ENCODE peak calls at places on chromosomes 1 and 21, in eight cellular contexts. One of them, this sample, is unnamed.
A peak's percentile ranks its signal among the peaks of the same experiment; 100 is the strongest.

GRCh38 chr1:201032408-201032807 is 8.9 kb upstream of the KIF21B start:
- DNase-seq in colonic mucosa: no peak
- DNase-seq in A549: no peak
- DNase-seq in left ventricle myocardium inferior: no peak
- DNase-seq in SJCRH30: no peak
- DNase-seq in RWPE2: no peak
- DNase-seq in mesendoderm: no peak
- DNase-seq in NB4: no peak
- DNase-seq in this sample: no peak

GRCh38 chr1:198846506-198847010 is 207.7 kb downstream of the PTPRC start:
- DNase-seq in RWPE2: no peak
- DNase-seq in left ventricle myocardium inferior: no peak
- DNase-seq in colonic mucosa: no peak
- DNase-seq in SJCRH30: no peak
- DNase-seq in mesendoderm: no peak
- DNase-seq in A549: no peak
- DNase-seq in NB4: no peak
- DNase-seq in this sample: no peak

GRCh38 chr1:206524739-206525364 is 17.5 kb downstream of the RASSF5 start:
- DNase-seq in mesendoderm: no peak
- DNase-seq in colonic mucosa: no peak
- DNase-seq in SJCRH30: no peak
- DNase-seq in RWPE2: no peak
- DNase-seq in NB4: no peak
- DNase-seq in A549: no peak
- DNase-seq in left ventricle myocardium inferior: no peak
- DNase-seq in this sample: no peak

GRCh38 chr1:167056529-167057296 is 33.5 kb downstream of the GPA33 start:
- DNase-seq in mesendoderm: peak; percentile 67
- DNase-seq in colonic mucosa: no peak
- DNase-seq in SJCRH30: no peak
- DNase-seq in RWPE2: no peak
- DNase-seq in A549: no peak
- DNase-seq in NB4: no peak
- DNase-seq in left ventricle myocardium inferior: no peak
- DNase-seq in this sample: no peak

GRCh38 chr1:35476099-35476674 is 81.0 kb downstream of the KIAA0319L start:
- DNase-seq in left ventricle myocardium inferior: no peak
- DNase-seq in RWPE2: no peak
- DNase-seq in SJCRH30: peak; percentile 21
- DNase-seq in A549: no peak
- DNase-seq in colonic mucosa: no peak
- DNase-seq in mesendoderm: no peak
- DNase-seq in NB4: no peak
- DNase-seq in this sample: no peak

GRCh38 chr1:150971583-150972416 is 2.8 kb downstream of the CERS2 start:
- DNase-seq in left ventricle myocardium inferior: no peak
- DNase-seq in mesendoderm: peak; percentile 66
- DNase-seq in SJCRH30: no peak
- DNase-seq in colonic mucosa: no peak
- DNase-seq in NB4: peak; percentile 42
- DNase-seq in A549: no peak
- DNase-seq in RWPE2: no peak
- DNase-seq in this sample: no peak

GRCh38 chr21:27314096-27314495 is 347.2 kb upstream of the ADAMTS5 start:
- DNase-seq in mesendoderm: no peak
- DNase-seq in A549: no peak
- DNase-seq in SJCRH30: peak; percentile 12
- DNase-seq in RWPE2: no peak
- DNase-seq in colonic mucosa: no peak
- DNase-seq in NB4: no peak
- DNase-seq in left ventricle myocardium inferior: no peak
- DNase-seq in this sample: no peak

GRCh38 chr1:54865238-54866073 is 21.5 kb downstream of the DHCR24 start:
- DNase-seq in left ventricle myocardium inferior: no peak
- DNase-seq in NB4: no peak
- DNase-seq in A549: no peak
- DNase-seq in colonic mucosa: no peak
- DNase-seq in SJCRH30: no peak
- DNase-seq in mesendoderm: no peak
- DNase-seq in RWPE2: no peak
- DNase-seq in this sample: no peak

GRCh38 chr1:234772345-234773147 is 162.6 kb upstream of the IRF2BP2 start:
- DNase-seq in RWPE2: peak; percentile 93
- DNase-seq in NB4: peak; percentile 99
- DNase-seq in mesendoderm: peak; percentile 97
- DNase-seq in A549: peak; percentile 98
- DNase-seq in left ventricle myocardium inferior: peak; percentile 43
- DNase-seq in colonic mucosa: no peak
- DNase-seq in SJCRH30: peak; percentile 93
- DNase-seq in this sample: peak; percentile 67

GRCh38 chr21:36863260-36863659 is 103.2 kb downstream of the HLCS start:
- DNase-seq in left ventricle myocardium inferior: no peak
- DNase-seq in NB4: no peak
- DNase-seq in A549: no peak
- DNase-seq in SJCRH30: no peak
- DNase-seq in RWPE2: no peak
- DNase-seq in mesendoderm: no peak
- DNase-seq in colonic mucosa: no peak
- DNase-seq in this sample: no peak

GRCh38 chr1:41461790-41462679 is 22.4 kb downstream of the EDN2 start:
- DNase-seq in colonic mucosa: peak; percentile 45
- DNase-seq in RWPE2: no peak
- DNase-seq in NB4: no peak
- DNase-seq in left ventricle myocardium inferior: no peak
- DNase-seq in mesendoderm: no peak
- DNase-seq in A549: no peak
- DNase-seq in SJCRH30: no peak
- DNase-seq in this sample: no peak

GRCh38 chr21:21000576-21001175 is 2.5 kb downstream of the NCAM2 start:
- DNase-seq in A549: no peak
- DNase-seq in RWPE2: no peak
- DNase-seq in left ventricle myocardium inferior: no peak
- DNase-seq in NB4: no peak
- DNase-seq in mesendoderm: no peak
- DNase-seq in SJCRH30: no peak
- DNase-seq in colonic mucosa: no peak
- DNase-seq in this sample: no peak

GRCh38 chr1:180274221-180274620 is 44.2 kb downstream of the LHX4 start:
- DNase-seq in left ventricle myocardium inferior: no peak
- DNase-seq in A549: no peak
- DNase-seq in colonic mucosa: peak; percentile 8
- DNase-seq in RWPE2: no peak
- DNase-seq in SJCRH30: no peak
- DNase-seq in NB4: no peak
- DNase-seq in mesendoderm: no peak
- DNase-seq in this sample: no peak

GRCh38 chr1:13583592-13583963 is at the start of gene PDPN:
- DNase-seq in SJCRH30: peak; percentile 20
- DNase-seq in left ventricle myocardium inferior: peak; percentile 43
- DNase-seq in RWPE2: no peak
- DNase-seq in NB4: no peak
- DNase-seq in A549: no peak
- DNase-seq in mesendoderm: peak; percentile 91
- DNase-seq in colonic mucosa: peak; percentile 27
- DNase-seq in this sample: no peak

GRCh38 chr1:178564086-178564782 is 51.3 kb downstream of the TEX35 start:
- DNase-seq in SJCRH30: no peak
- DNase-seq in left ventricle myocardium inferior: no peak
- DNase-seq in NB4: no peak
- DNase-seq in RWPE2: no peak
- DNase-seq in A549: no peak
- DNase-seq in colonic mucosa: no peak
- DNase-seq in mesendoderm: no peak
- DNase-seq in this sample: no peak

GRCh38 chr1:227896710-227897655 is 50.7 kb downstream of the WNT9A start:
- DNase-seq in mesendoderm: no peak
- DNase-seq in NB4: no peak
- DNase-seq in colonic mucosa: no peak
- DNase-seq in RWPE2: peak; percentile 11
- DNase-seq in A549: no peak
- DNase-seq in left ventricle myocardium inferior: no peak
- DNase-seq in SJCRH30: no peak
- DNase-seq in this sample: no peak

GRCh38 chr1:24558455-24558854 is 2.6 kb downstream of the NCMAP start:
- DNase-seq in colonic mucosa: no peak
- DNase-seq in RWPE2: no peak
- DNase-seq in SJCRH30: no peak
- DNase-seq in A549: no peak
- DNase-seq in NB4: no peak
- DNase-seq in mesendoderm: no peak
- DNase-seq in left ventricle myocardium inferior: no peak
- DNase-seq in this sample: no peak

GRCh38 chr1:203519053-203519770 is 25.3 kb downstream of the OPTC start:
- DNase-seq in SJCRH30: no peak
- DNase-seq in NB4: no peak
- DNase-seq in colonic mucosa: no peak
- DNase-seq in left ventricle myocardium inferior: no peak
- DNase-seq in A549: no peak
- DNase-seq in RWPE2: no peak
- DNase-seq in mesendoderm: peak; percentile 96
- DNase-seq in this sample: no peak

GRCh38 chr1:8406946-8407345 is 89.0 kb downstream of the SLC45A1 start:
- DNase-seq in left ventricle myocardium inferior: no peak
- DNase-seq in RWPE2: no peak
- DNase-seq in SJCRH30: no peak
- DNase-seq in NB4: no peak
- DNase-seq in colonic mucosa: no peak
- DNase-seq in mesendoderm: no peak
- DNase-seq in A549: no peak
- DNase-seq in this sample: no peak

GRCh38 chr1:8409666-8410065 is 91.8 kb downstream of the SLC45A1 start:
- DNase-seq in left ventricle myocardium inferior: no peak
- DNase-seq in A549: no peak
- DNase-seq in SJCRH30: no peak
- DNase-seq in mesendoderm: no peak
- DNase-seq in colonic mucosa: no peak
- DNase-seq in NB4: no peak
- DNase-seq in RWPE2: no peak
- DNase-seq in this sample: no peak

GRCh38 chr1:8409107-8409506 is 91.2 kb downstream of the SLC45A1 start:
- DNase-seq in RWPE2: no peak
- DNase-seq in mesendoderm: peak; percentile 71
- DNase-seq in SJCRH30: no peak
- DNase-seq in A549: no peak
- DNase-seq in left ventricle myocardium inferior: no peak
- DNase-seq in NB4: peak; percentile 46
- DNase-seq in colonic mucosa: no peak
- DNase-seq in this sample: no peak

GRCh38 chr1:8407652-8408051 is 89.7 kb downstream of the SLC45A1 start:
- DNase-seq in A549: no peak
- DNase-seq in NB4: no peak
- DNase-seq in SJCRH30: no peak
- DNase-seq in colonic mucosa: no peak
- DNase-seq in mesendoderm: no peak
- DNase-seq in RWPE2: no peak
- DNase-seq in left ventricle myocardium inferior: no peak
- DNase-seq in this sample: no peak

DNA sequence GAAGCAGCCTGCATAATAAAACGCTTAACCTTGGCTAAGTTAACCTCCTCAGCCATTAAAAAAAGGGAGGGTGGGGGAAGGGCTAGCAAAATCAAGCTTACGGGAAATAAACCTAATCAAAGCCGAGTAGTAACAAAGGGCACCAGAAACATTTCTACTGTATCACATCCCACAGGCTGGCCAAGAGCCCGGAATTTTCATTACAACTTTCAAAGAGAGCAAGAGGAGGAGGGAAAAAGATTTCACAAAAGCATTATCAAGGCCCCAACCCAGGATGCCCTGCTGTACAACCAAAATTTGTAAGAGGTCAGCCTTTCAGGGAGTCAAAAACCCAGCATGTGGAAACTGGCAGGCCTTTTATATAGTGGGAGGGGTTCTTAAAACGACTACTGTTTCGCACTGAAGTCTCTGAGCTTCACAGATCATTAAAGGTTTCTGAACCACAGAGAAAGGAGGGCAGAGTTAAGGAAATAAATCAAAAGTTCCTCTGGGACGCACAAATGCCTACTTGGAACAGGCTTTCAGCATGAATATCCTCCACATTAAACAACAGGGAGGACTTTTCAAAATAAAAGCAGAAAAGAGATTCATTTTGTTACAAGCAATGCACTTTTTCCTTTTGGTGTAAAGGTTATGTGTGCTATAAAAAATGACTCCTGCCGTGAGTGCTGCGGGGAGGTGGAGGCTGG is 90.4 kb downstream of the SLC45A1 start:
- DNase-seq in mesendoderm: no peak
- DNase-seq in left ventricle myocardium inferior: peak; percentile 66
- DNase-seq in SJCRH30: no peak
- DNase-seq in colonic mucosa: peak; percentile 89
- DNase-seq in NB4: no peak
- DNase-seq in A549: no peak
- DNase-seq in RWPE2: no peak
- DNase-seq in this sample: peak; percentile 86
- H3K4me3 ChIP-seq in mesendoderm: no peak overlapping the region
- H3K4me3 ChIP-seq in left ventricle myocardium inferior: peak overlapping the region; percentile 38
- H3K4me3 ChIP-seq in SJCRH30: no peak overlapping the region
- H3K4me3 ChIP-seq in colonic mucosa: no peak overlapping the region
- H3K4me3 ChIP-seq in NB4: no peak overlapping the region
- H3K4me3 ChIP-seq in A549: no peak overlapping the region
- H3K4me3 ChIP-seq in RWPE2: no peak overlapping the region
- H3K4me3 ChIP-seq in this sample: no peak overlapping the region

DNA sequence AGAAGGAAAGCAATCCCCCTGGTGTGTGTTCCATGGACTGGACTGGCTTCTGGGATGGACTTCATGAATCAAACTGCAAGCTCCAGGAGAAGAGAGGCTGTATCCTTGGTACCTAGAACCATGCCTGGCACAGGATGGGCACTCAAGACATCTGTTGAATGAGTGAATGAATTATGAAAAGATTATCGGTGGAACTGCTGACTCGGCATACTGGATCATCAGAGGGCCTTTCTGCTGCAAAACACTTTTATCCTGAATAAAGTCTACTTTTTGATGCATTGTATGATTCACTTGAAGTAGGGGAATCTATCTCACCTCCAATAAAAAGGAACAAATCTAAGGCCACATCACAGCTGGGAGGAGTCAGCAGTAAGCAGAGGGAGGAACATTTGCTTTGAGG is 42.9 kb downstream of the DDX20 start:
- DNase-seq in NB4: no peak
- DNase-seq in SJCRH30: no peak
- DNase-seq in left ventricle myocardium inferior: no peak
- DNase-seq in RWPE2: no peak
- DNase-seq in colonic mucosa: no peak
- DNase-seq in A549: no peak
- DNase-seq in mesendoderm: no peak
- DNase-seq in this sample: no peak
- H3K4me3 ChIP-seq in NB4: no peak overlapping the region
- H3K4me3 ChIP-seq in SJCRH30: no peak overlapping the region
- H3K4me3 ChIP-seq in left ventricle myocardium inferior: no peak overlapping the region
- H3K4me3 ChIP-seq in RWPE2: no peak overlapping the region
- H3K4me3 ChIP-seq in colonic mucosa: no peak overlapping the region
- H3K4me3 ChIP-seq in A549: no peak overlapping the region
- H3K4me3 ChIP-seq in mesendoderm: no peak overlapping the region
- H3K4me3 ChIP-seq in this sample: no peak overlapping the region

GRCh38 chr1:71733121-71733520 is 549.2 kb downstream of the NEGR1 start:
- DNase-seq in left ventricle myocardium inferior: no peak
- DNase-seq in RWPE2: no peak
- DNase-seq in NB4: no peak
- DNase-seq in A549: no peak
- DNase-seq in colonic mucosa: no peak
- DNase-seq in mesendoderm: no peak
- DNase-seq in SJCRH30: no peak
- DNase-seq in this sample: no peak
- H3K4me3 ChIP-seq in left ventricle myocardium inferior: no peak overlapping the region
- H3K4me3 ChIP-seq in RWPE2: no peak overlapping the region
- H3K4me3 ChIP-seq in NB4: no peak overlapping the region
- H3K4me3 ChIP-seq in A549: no peak overlapping the region
- H3K4me3 ChIP-seq in colonic mucosa: no peak overlapping the region
- H3K4me3 ChIP-seq in mesendoderm: no peak overlapping the region
- H3K4me3 ChIP-seq in SJCRH30: no peak overlapping the region
- H3K4me3 ChIP-seq in this sample: no peak overlapping the region

GRCh38 chr1:229434005-229434640 is at the start of gene ACTA1:
- DNase-seq in left ventricle myocardium inferior: peak; percentile 46
- DNase-seq in RWPE2: no peak
- DNase-seq in NB4: no peak
- DNase-seq in A549: no peak
- DNase-seq in colonic mucosa: no peak
- DNase-seq in mesendoderm: peak; percentile 87
- DNase-seq in SJCRH30: peak; percentile 27
- DNase-seq in this sample: no peak
- H3K4me3 ChIP-seq in left ventricle myocardium inferior: peak within 1 kb of the TSS; percentile 60
- H3K4me3 ChIP-seq in RWPE2: no peak within 1 kb of the TSS
- H3K4me3 ChIP-seq in NB4: no peak within 1 kb of the TSS
- H3K4me3 ChIP-seq in A549: no peak within 1 kb of the TSS
- H3K4me3 ChIP-seq in colonic mucosa: no peak within 1 kb of the TSS
- H3K4me3 ChIP-seq in mesendoderm: peak within 1 kb of the TSS; percentile 2
- H3K4me3 ChIP-seq in SJCRH30: peak within 1 kb of the TSS; percentile 56
- H3K4me3 ChIP-seq in this sample: no peak within 1 kb of the TSS

This sample was measured in prostate gland.